ENCODE peak calls at places on chromosomes 11 and 22, in five cellular contexts. One of them, this sample, is unnamed.
A peak's percentile ranks its signal among the peaks of the same experiment; 100 is the strongest.

GRCh38 chr11:11534981-11535380 is 86.8 kb downstream of the GALNT18 start:
- DNase-seq in A549: no peak
- DNase-seq in Peyer's patch: no peak
- DNase-seq in stomach: no peak
- DNase-seq in lower leg skin: no peak
- DNase-seq in this sample: no peak

GRCh38 chr11:71200761-71201160 is 51.6 kb downstream of the SHANK2 start:
- DNase-seq in A549: no peak
- DNase-seq in Peyer's patch: no peak
- DNase-seq in stomach: no peak
- DNase-seq in lower leg skin: no peak
- DNase-seq in this sample: no peak

GRCh38 chr11:65899356-65900124 is 648 bp downstream of the FOSL1 start:
- DNase-seq in A549: peak; percentile 75
- DNase-seq in Peyer's patch: no peak
- DNase-seq in stomach: peak; percentile 67
- DNase-seq in lower leg skin: no peak
- DNase-seq in this sample: peak; percentile 95

GRCh38 chr11:108873938-108874337 is 209.1 kb downstream of the DDX10 start:
- DNase-seq in A549: no peak
- DNase-seq in Peyer's patch: no peak
- DNase-seq in stomach: no peak
- DNase-seq in lower leg skin: no peak
- DNase-seq in this sample: no peak

GRCh38 chr11:116328410-116328809 is 444.4 kb downstream of the BUD13 start:
- DNase-seq in A549: no peak
- DNase-seq in Peyer's patch: no peak
- DNase-seq in stomach: no peak
- DNase-seq in lower leg skin: no peak
- DNase-seq in this sample: no peak

GRCh38 chr22:30891781-30892180 is 76.8 kb downstream of the MORC2 start:
- DNase-seq in A549: no peak
- DNase-seq in Peyer's patch: no peak
- DNase-seq in stomach: no peak
- DNase-seq in lower leg skin: no peak
- DNase-seq in this sample: no peak

GRCh38 chr11:68942751-68943271 is 38.0 kb downstream of the MRGPRD start:
- DNase-seq in A549: no peak
- DNase-seq in Peyer's patch: no peak
- DNase-seq in stomach: no peak
- DNase-seq in lower leg skin: no peak
- DNase-seq in this sample: no peak

GRCh38 chr11:122727101-122727929 is 71.8 kb downstream of the UBASH3B start:
- DNase-seq in A549: no peak
- DNase-seq in Peyer's patch: peak; percentile 48
- DNase-seq in stomach: no peak
- DNase-seq in lower leg skin: no peak
- DNase-seq in this sample: no peak

GRCh38 chr11:131597875-131598274 is 227.5 kb downstream of the NTM start:
- DNase-seq in A549: no peak
- DNase-seq in Peyer's patch: no peak
- DNase-seq in stomach: no peak
- DNase-seq in lower leg skin: no peak
- DNase-seq in this sample: no peak

GRCh38 chr11:64223001-64223651 is 2.9 kb downstream of the TRPT1 start:
- DNase-seq in A549: no peak
- DNase-seq in Peyer's patch: no peak
- DNase-seq in stomach: no peak
- DNase-seq in lower leg skin: no peak
- DNase-seq in this sample: no peak

GRCh38 chr11:43404836-43405479 is 46.2 kb downstream of the TTC17 start:
- DNase-seq in A549: no peak
- DNase-seq in Peyer's patch: no peak
- DNase-seq in stomach: no peak
- DNase-seq in lower leg skin: no peak
- DNase-seq in this sample: no peak

GRCh38 chr11:77197626-77198320 is 69.7 kb downstream of the MYO7A start:
- DNase-seq in A549: no peak
- DNase-seq in Peyer's patch: no peak
- DNase-seq in stomach: no peak
- DNase-seq in lower leg skin: no peak
- DNase-seq in this sample: no peak

GRCh38 chr22:35480143-35480542 is 60.5 kb upstream of the RASD2 start:
- DNase-seq in A549: no peak
- DNase-seq in Peyer's patch: no peak
- DNase-seq in stomach: peak; percentile 56
- DNase-seq in lower leg skin: no peak
- DNase-seq in this sample: no peak

GRCh38 chr11:112292785-112293407 is 32.2 kb upstream of the PLET1 start:
- DNase-seq in A549: no peak
- DNase-seq in Peyer's patch: no peak
- DNase-seq in stomach: peak; percentile 44
- DNase-seq in lower leg skin: peak; percentile 72
- DNase-seq in this sample: peak; percentile 75

GRCh38 chr22:37892566-37893338 is 13.3 kb upstream of the MICALL1 start:
- DNase-seq in A549: no peak
- DNase-seq in Peyer's patch: no peak
- DNase-seq in stomach: peak; percentile 85
- DNase-seq in lower leg skin: no peak
- DNase-seq in this sample: no peak

GRCh38 chr11:128830836-128831780 is 36.0 kb downstream of the KCNJ1 start:
- DNase-seq in A549: peak; percentile 25
- DNase-seq in Peyer's patch: peak; percentile 84
- DNase-seq in stomach: peak; percentile 82
- DNase-seq in lower leg skin: peak; percentile 74
- DNase-seq in this sample: peak; percentile 86

GRCh38 chr22:44311855-44312170 is 938 bp downstream of the SHISAL1 start:
- DNase-seq in A549: no peak
- DNase-seq in Peyer's patch: no peak
- DNase-seq in stomach: no peak
- DNase-seq in lower leg skin: no peak
- DNase-seq in this sample: no peak

GRCh38 chr11:44614281-44614680 is 48.8 kb downstream of the CD82 start:
- DNase-seq in A549: no peak
- DNase-seq in Peyer's patch: no peak
- DNase-seq in stomach: no peak
- DNase-seq in lower leg skin: no peak
- DNase-seq in this sample: peak; percentile 77

GRCh38 chr11:85811624-85812023 is 683 bp upstream of the SYTL2 start:
- DNase-seq in A549: no peak
- DNase-seq in Peyer's patch: no peak
- DNase-seq in stomach: no peak
- DNase-seq in lower leg skin: no peak
- DNase-seq in this sample: no peak

GRCh38 chr11:85810521-85810870 is 445 bp downstream of the SYTL2 start:
- DNase-seq in A549: no peak
- DNase-seq in Peyer's patch: no peak
- DNase-seq in stomach: no peak
- DNase-seq in lower leg skin: no peak
- DNase-seq in this sample: no peak

GRCh38 chr11:85809191-85809590 is 1.8 kb downstream of the SYTL2 start:
- DNase-seq in A549: no peak
- DNase-seq in Peyer's patch: peak; percentile 22
- DNase-seq in stomach: no peak
- DNase-seq in lower leg skin: no peak
- DNase-seq in this sample: no peak

GRCh38 chr11:85809881-85810280 is 1.1 kb downstream of the SYTL2 start:
- DNase-seq in A549: no peak
- DNase-seq in Peyer's patch: no peak
- DNase-seq in stomach: no peak
- DNase-seq in lower leg skin: no peak
- DNase-seq in this sample: peak; percentile 44

DNA sequence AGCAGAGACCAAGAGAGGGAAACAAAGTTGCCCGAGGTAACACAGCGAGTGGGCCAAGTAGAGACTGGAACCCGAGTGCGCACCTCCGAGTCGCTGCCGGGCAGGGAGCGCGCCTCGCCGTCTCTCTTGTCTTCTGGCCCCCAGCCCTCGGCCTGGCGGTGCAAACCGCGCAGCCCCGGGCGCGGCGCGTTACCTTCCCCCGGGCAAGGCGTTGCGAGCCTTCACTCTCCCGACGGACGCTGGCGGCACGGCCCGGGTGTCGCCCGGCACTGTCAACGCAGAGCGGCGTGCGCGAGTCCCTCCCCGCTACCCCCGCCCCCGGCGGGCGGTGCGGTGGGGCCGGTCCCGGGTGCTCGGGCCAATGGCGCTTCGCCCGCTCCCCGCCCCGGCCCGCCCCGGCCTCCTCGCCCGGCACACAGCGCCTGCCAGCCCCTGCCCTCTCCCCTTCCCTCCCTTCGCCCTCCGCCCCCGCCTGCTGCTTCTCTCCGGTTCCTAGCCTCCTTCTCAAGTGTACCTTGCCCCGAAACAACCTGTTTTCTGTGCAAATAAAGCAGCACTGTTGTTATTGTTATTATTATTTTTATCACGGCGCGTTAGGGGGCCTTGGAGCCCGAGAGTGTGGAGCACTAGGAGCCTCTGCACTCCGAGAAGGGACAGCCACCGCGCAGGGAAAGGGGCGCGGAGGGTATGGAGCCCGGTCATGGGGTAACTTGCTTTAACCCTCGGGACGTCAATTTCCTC is at the start of gene SYTL2:
- DNase-seq in A549: peak; percentile 75
- DNase-seq in Peyer's patch: peak; percentile 57
- DNase-seq in stomach: peak; percentile 82
- DNase-seq in lower leg skin: peak; percentile 37
- DNase-seq in this sample: peak; percentile 82
- TF ChIP-seq POLR2A in A549: peak; percentile 86
- TF ChIP-seq POLR2A in Peyer's patch: peak; percentile 92
- TF ChIP-seq POLR2A in stomach: peak; percentile 58
- TF ChIP-seq POLR2A in lower leg skin: no peak
- TF ChIP-seq POLR2A in this sample: no peak

GRCh38 chr11:134466909-134467567 is 55.0 kb upstream of the B3GAT1 start:
- DNase-seq in A549: no peak
- DNase-seq in Peyer's patch: no peak
- DNase-seq in stomach: peak; percentile 60
- DNase-seq in lower leg skin: no peak
- DNase-seq in this sample: no peak
- TF ChIP-seq POLR2A in A549: no peak
- TF ChIP-seq POLR2A in Peyer's patch: no peak
- TF ChIP-seq POLR2A in stomach: no peak
- TF ChIP-seq POLR2A in lower leg skin: no peak
- TF ChIP-seq POLR2A in this sample: no peak

GRCh38 chr22:39900306-39901227 is at the start of gene GRAP2:
- DNase-seq in A549: no peak
- DNase-seq in Peyer's patch: peak; percentile 75
- DNase-seq in stomach: no peak
- DNase-seq in lower leg skin: no peak
- DNase-seq in this sample: peak; percentile 53
- TF ChIP-seq POLR2A in A549: no peak
- TF ChIP-seq POLR2A in Peyer's patch: peak; percentile 46
- TF ChIP-seq POLR2A in stomach: no peak
- TF ChIP-seq POLR2A in lower leg skin: no peak
- TF ChIP-seq POLR2A in this sample: peak; percentile 57

GRCh38 chr11:29452131-29452530 is 564.7 kb downstream of the KCNA4 start:
- DNase-seq in A549: no peak
- DNase-seq in Peyer's patch: no peak
- DNase-seq in stomach: no peak
- DNase-seq in lower leg skin: no peak
- DNase-seq in this sample: no peak
- TF ChIP-seq POLR2A in A549: no peak
- TF ChIP-seq POLR2A in Peyer's patch: no peak
- TF ChIP-seq POLR2A in stomach: no peak
- TF ChIP-seq POLR2A in lower leg skin: no peak
- TF ChIP-seq POLR2A in this sample: no peak

GRCh38 chr11:17076517-17077239 is 789 bp downstream of the RPS13 start:
- DNase-seq in A549: no peak
- DNase-seq in Peyer's patch: no peak
- DNase-seq in stomach: no peak
- DNase-seq in lower leg skin: no peak
- DNase-seq in this sample: peak; percentile 37
- TF ChIP-seq POLR2A in A549: no peak
- TF ChIP-seq POLR2A in Peyer's patch: no peak
- TF ChIP-seq POLR2A in stomach: no peak
- TF ChIP-seq POLR2A in lower leg skin: no peak
- TF ChIP-seq POLR2A in this sample: no peak

GRCh38 chr22:19477321-19478085 is 1.5 kb downstream of the UFD1 start:
- DNase-seq in A549: no peak
- DNase-seq in Peyer's patch: no peak
- DNase-seq in stomach: no peak
- DNase-seq in lower leg skin: no peak
- DNase-seq in this sample: peak; percentile 27

GRCh38 chr22:19478086-19478392 is 954 bp downstream of the UFD1 start:
- DNase-seq in A549: no peak
- DNase-seq in Peyer's patch: no peak
- DNase-seq in stomach: no peak
- DNase-seq in lower leg skin: no peak
- DNase-seq in this sample: no peak

GRCh38 chr22:19480173-19480568 is 451 bp downstream of the CDC45 start:
- DNase-seq in A549: no peak
- DNase-seq in Peyer's patch: no peak
- DNase-seq in stomach: no peak
- DNase-seq in lower leg skin: no peak
- DNase-seq in this sample: no peak

GRCh38 chr22:19479358-19480172 is at the start of gene CDC45:
- DNase-seq in A549: peak; percentile 89
- DNase-seq in Peyer's patch: peak; percentile 95
- DNase-seq in stomach: peak; percentile 95
- DNase-seq in lower leg skin: peak; percentile 98
- DNase-seq in this sample: peak; percentile 98

DNA sequence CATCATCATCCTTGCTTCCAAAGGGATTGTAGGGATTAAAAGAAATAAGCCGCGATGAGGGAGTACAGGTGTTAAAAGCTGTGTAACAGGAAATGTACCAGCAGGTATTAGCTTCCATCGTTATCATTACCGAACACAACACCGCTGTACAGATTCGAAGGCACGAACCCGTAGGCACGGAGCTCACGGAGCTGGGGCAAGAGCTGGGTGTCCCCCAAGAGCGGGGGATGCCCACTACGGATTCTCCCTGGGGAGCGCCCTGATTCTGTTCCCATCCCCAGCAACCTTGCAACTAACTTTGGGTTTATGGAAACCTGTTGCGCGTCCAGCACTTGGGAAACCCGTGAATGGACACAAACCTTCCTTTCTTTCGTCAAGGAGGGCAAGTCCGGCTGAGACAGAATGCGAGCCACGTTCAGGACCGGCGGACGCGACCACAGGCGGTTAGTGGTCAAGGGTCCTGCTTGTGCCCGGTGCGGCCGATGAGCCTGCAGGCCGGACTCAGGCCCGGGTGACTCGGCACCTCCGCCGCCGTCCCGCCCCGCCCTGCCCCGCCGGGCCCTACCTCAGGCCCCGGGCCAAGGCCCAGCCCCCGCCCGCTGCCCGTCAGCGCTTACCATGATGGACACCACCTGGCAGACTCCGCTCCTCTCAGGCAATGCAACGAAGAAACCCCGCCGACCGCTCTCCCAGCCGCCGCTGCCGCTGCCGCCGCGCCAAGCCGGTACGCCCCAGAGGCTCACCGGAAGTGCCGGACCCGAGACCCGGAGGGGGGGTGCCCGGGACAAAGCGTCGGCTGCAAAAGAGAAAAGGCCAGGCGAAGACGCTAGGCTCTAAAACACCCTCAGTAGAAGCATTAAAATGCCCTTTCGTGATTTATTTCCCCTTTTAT is at the start of gene UFD1:
- DNase-seq in A549: peak; percentile 40
- DNase-seq in Peyer's patch: peak; percentile 64
- DNase-seq in stomach: peak; percentile 81
- DNase-seq in lower leg skin: peak; percentile 70
- DNase-seq in this sample: peak; percentile 89
- TF ChIP-seq POLR2A in A549: peak; percentile 40
- TF ChIP-seq POLR2A in Peyer's patch: no peak
- TF ChIP-seq POLR2A in stomach: peak; percentile 19
- TF ChIP-seq POLR2A in lower leg skin: no peak
- TF ChIP-seq POLR2A in this sample: no peak

GRCh38 chr22:40193429-40194421 is 16.0 kb downstream of the TNRC6B start:
- DNase-seq in A549: peak; percentile 5
- DNase-seq in Peyer's patch: no peak
- DNase-seq in stomach: no peak
- DNase-seq in lower leg skin: no peak
- DNase-seq in this sample: peak; percentile 46
- TF ChIP-seq POLR2A in A549: no peak
- TF ChIP-seq POLR2A in Peyer's patch: no peak
- TF ChIP-seq POLR2A in stomach: no peak
- TF ChIP-seq POLR2A in lower leg skin: no peak
- TF ChIP-seq POLR2A in this sample: no peak

This sample was measured in erythroblast.